ENCODE peak calls at places on chromosomes 3 and 15, in ten cellular contexts. P, M, S, F, X, Y, W, H, K and U are unnamed samples.

GRCh38 chr3:132189601-132190000 is 127.6 kb upstream of the ACP3 start:
- DNase-seq in M (no peak), X (no peak), S (no peak), K (no peak), W (no peak), F (no peak), P (no peak), H (no peak), Y (no peak), U (no peak)

GRCh38 chr15:78000089-78000926 is 77.2 kb downstream of the TBC1D2B start:
- DNase-seq in S (peak), W (peak), K (peak), M (peak), Y (peak), X (peak), F (no peak), P (peak), H (peak), U (peak)

GRCh38 chr15:50051811-50052419 is 67.1 kb downstream of the ATP8B4 start:
- DNase-seq in X (peak), S (peak), Y (peak), W (peak), F (peak), K (peak), P (no peak), M (peak), H (peak), U (peak)

GRCh38 chr3:24830230-24831152 is 335.8 kb upstream of the THRB start:
- DNase-seq in M (no peak), Y (no peak), W (peak), K (peak), P (no peak), X (peak), F (no peak), S (no peak), H (no peak), U (no peak)

GRCh38 chr3:5218815-5219214 is 31.3 kb downstream of the EDEM1 start:
- DNase-seq in W (no peak), K (no peak), P (no peak), Y (peak), F (no peak), X (no peak), S (no peak), H (no peak), M (no peak), U (no peak)

GRCh38 chr3:182327196-182327681 is 466.1 kb upstream of the ATP11B start:
- DNase-seq in F (no peak), S (no peak), M (no peak), H (no peak), Y (no peak), X (no peak), K (no peak), W (peak), P (no peak), U (no peak)

GRCh38 chr3:100151024-100151707 is 36.9 kb upstream of the FILIP1L start:
- DNase-seq in S (no peak), W (no peak), F (no peak), Y (no peak), P (no peak), H (no peak), X (no peak), K (no peak), M (no peak), U (no peak)

GRCh38 chr3:73623996-73624362 is 762 bp downstream of the PDZRN3 start:
- DNase-seq in X (peak), M (no peak), H (no peak), W (peak), K (no peak), Y (peak), S (peak), F (no peak), P (no peak), U (no peak)

GRCh38 chr15:46636220-46636619 is 1001.4 kb downstream of the SQOR start:
- DNase-seq in F (no peak), P (no peak), M (no peak), K (no peak), W (no peak), X (no peak), Y (no peak), S (no peak), H (no peak), U (no peak)

GRCh38 chr3:157263027-157263426 is 103.1 kb upstream of the CCNL1 start:
- DNase-seq in M (no peak), H (no peak), W (no peak), X (no peak), Y (no peak), K (peak), S (no peak), P (no peak), F (no peak), U (no peak)

GRCh38 chr3:164465172-164465571 is 613.1 kb downstream of the SI start:
- DNase-seq in W (no peak), Y (peak), P (no peak), S (no peak), H (no peak), X (no peak), M (no peak), K (no peak), F (no peak), U (no peak)

GRCh38 chr15:91258436-91258779 is 158.4 kb downstream of the SV2B start:
- DNase-seq in W (peak), Y (no peak), F (no peak), S (no peak), H (peak), X (no peak), K (peak), P (no peak), M (peak), U (peak)

GRCh38 chr3:57733790-57734189 is 22.3 kb upstream of the SLMAP start:
- DNase-seq in W (no peak), X (no peak), P (no peak), M (no peak), Y (no peak), H (no peak), S (no peak), F (no peak), K (no peak), U (no peak)

GRCh38 chr3:128663151-128663550 is 12.5 kb upstream of the RPN1 start:
- DNase-seq in F (no peak), H (no peak), P (no peak), M (no peak), X (no peak), Y (no peak), W (no peak), K (no peak), S (no peak), U (no peak)

GRCh38 chr15:69377137-69377536 is 37.0 kb upstream of the KIF23 start:
- DNase-seq in W (no peak), S (no peak), P (no peak), H (no peak), K (no peak), X (no peak), M (no peak), F (no peak), Y (no peak), U (no peak)

GRCh38 chr15:78007965-78008886 is 69.3 kb downstream of the TBC1D2B start:
- DNase-seq in M (no peak), X (no peak), W (no peak), H (no peak), P (no peak), S (peak), F (no peak), K (peak), Y (peak), U (no peak)

GRCh38 chr3:195873971-195874370 is 34.4 kb downstream of the TNK2 start:
- DNase-seq in K (no peak), Y (peak), S (no peak), W (no peak), X (no peak), P (no peak), M (no peak), H (no peak), F (no peak), U (no peak)

GRCh38 chr3:119731545-119732343 is 28.9 kb downstream of the CFAP91 start:
- DNase-seq in H (no peak), X (no peak), Y (peak), P (no peak), S (peak), M (no peak), K (no peak), W (no peak), F (no peak), U (no peak)

GRCh38 chr3:10703875-10704274 is 112.2 kb upstream of the SLC6A11 start:
- DNase-seq in F (no peak), H (no peak), P (no peak), M (peak), Y (peak), W (peak), X (peak), K (peak), S (peak), U (peak)

GRCh38 chr15:56040081-56041035 is 46.9 kb upstream of the NEDD4 start:
- DNase-seq in P (peak), M (no peak), F (peak), X (no peak), S (peak), H (no peak), W (no peak), Y (peak), K (peak), U (peak)

GRCh38 chr3:38031022-38031994 is 1.9 kb upstream of the PLCD1 start:
- DNase-seq in F (peak), X (no peak), W (no peak), M (no peak), K (peak), S (peak), P (peak), Y (peak), H (no peak), U (peak)

GRCh38 chr3:15755780-15756179 is 42.0 kb downstream of the ANKRD28 start:
- DNase-seq in F (no peak), H (no peak), X (no peak), Y (no peak), S (no peak), K (no peak), P (no peak), W (no peak), M (no peak), U (no peak)

GRCh38 chr15:62846805-62847481 is 195.6 kb upstream of the TPM1 start:
- DNase-seq in K (no peak), P (no peak), W (no peak), H (no peak), X (no peak), Y (no peak), S (no peak), M (no peak), F (no peak), U (no peak)

GRCh38 chr15:62847900-62848489 is 194.6 kb upstream of the TPM1 start:
- DNase-seq in Y (peak), W (peak), K (peak), M (peak), H (peak), S (peak), F (no peak), P (peak), X (peak), U (peak)

GRCh38 chr15:62849316-62850129 is 193.0 kb upstream of the TPM1 start:
- DNase-seq in Y (no peak), M (no peak), X (no peak), F (no peak), P (no peak), W (no peak), K (no peak), S (no peak), H (no peak), U (no peak)

GRCh38 chr15:62850318-62850717 is 192.2 kb upstream of the TPM1 start:
- DNase-seq in H (no peak), Y (no peak), P (no peak), M (no peak), S (no peak), X (no peak), F (peak), K (peak), W (no peak), U (no peak)

GRCh38 chr15:62848631-62849050 is 193.9 kb upstream of the TPM1 start:
- DNase-seq in X (no peak), W (no peak), K (no peak), S (peak), Y (peak), H (no peak), M (no peak), P (no peak), F (no peak), U (no peak)
- TF ChIP-seq CTCF in X (no peak), W (no peak), K (no peak), S (peak), Y (peak), H (no peak), M (no peak), P (no peak), F (no peak), U (no peak)

GRCh38 chr3:129890891-129891290 is 2.6 kb downstream of the TMCC1 start:
- DNase-seq in M (no peak), H (no peak), Y (no peak), S (no peak), F (no peak), X (no peak), P (no peak), K (no peak), W (no peak), U (no peak)

GRCh38 chr3:129890125-129890524 is 3.4 kb downstream of the TMCC1 start:
- DNase-seq in P (no peak), S (no peak), H (peak), F (no peak), Y (no peak), M (peak), W (no peak), X (no peak), K (no peak), U (peak)

GRCh38 chr3:129892486-129892856 is 1.0 kb downstream of the TMCC1 start:
- DNase-seq in X (peak), K (peak), S (no peak), H (no peak), W (no peak), M (peak), F (no peak), Y (no peak), P (no peak), U (peak)

GRCh38 chr3:129893616-129894070 is at the start of gene TMCC1:
- DNase-seq in H (peak), S (peak), X (peak), K (peak), W (peak), P (peak), F (peak), Y (peak), M (peak), U (peak)

GRCh38 chr3:129892857-129893615 is 475 bp downstream of the TMCC1 start:
- DNase-seq in K (peak), F (peak), S (no peak), X (peak), P (no peak), Y (peak), H (peak), M (peak), W (peak), U (peak)
- TF ChIP-seq CTCF in K (no peak), F (peak), S (no peak), X (no peak), P (no peak), Y (no peak), H (peak), M (no peak), W (no peak), U (peak)

GRCh38 chr3:45904931-45905330 is 18.6 kb downstream of the CCR9 start:
- DNase-seq in P (no peak), S (no peak), W (no peak), X (no peak), Y (no peak), M (peak), K (no peak), H (no peak), F (no peak), U (no peak)

GRCh38 chr3:45908761-45909160 is 22.4 kb downstream of the CCR9 start:
- DNase-seq in Y (no peak), K (no peak), S (no peak), H (peak), F (no peak), W (no peak), P (no peak), M (no peak), X (no peak), U (no peak)

GRCh38 chr3:45905755-45906154 is 19.4 kb downstream of the CCR9 start:
- DNase-seq in H (no peak), K (no peak), F (no peak), S (no peak), W (no peak), P (no peak), M (no peak), X (no peak), Y (no peak), U (no peak)

GRCh38 chr3:45907769-45908705 is 21.7 kb downstream of the CCR9 start:
- DNase-seq in H (peak), F (no peak), M (no peak), S (peak), W (no peak), Y (peak), P (no peak), X (no peak), K (no peak), U (peak)

DNA sequence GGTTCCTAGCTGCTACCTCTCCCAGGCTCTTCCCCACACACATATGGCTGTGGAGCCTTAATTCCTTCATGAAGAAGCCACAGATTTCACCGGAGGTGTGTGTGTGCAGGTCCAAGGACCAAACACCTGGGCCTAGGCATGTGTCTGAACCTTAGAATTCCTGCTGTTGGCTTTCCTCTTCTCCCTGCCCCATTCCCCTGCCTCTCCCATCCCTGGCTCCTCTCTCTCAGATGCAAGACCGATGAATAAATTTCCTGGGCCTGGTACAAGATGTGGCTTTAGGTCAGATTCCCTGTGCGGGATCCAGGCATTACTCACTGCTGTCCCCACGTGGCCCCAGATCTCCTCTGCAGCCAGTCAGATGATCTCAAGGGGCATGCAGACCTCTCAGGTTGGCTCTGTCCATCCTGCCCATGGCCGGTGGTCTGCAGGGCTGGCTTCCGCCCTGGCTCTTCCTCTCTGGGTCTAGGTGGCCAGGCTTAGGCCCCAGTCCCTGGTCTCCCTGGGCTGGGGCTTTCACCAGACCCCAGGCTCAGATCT is 20.4 kb downstream of the CCR9 start:
- DNase-seq in K (no peak), W (peak), X (no peak), Y (peak), S (peak), M (no peak), P (no peak), H (no peak), F (no peak), U (no peak)
- TF ChIP-seq CTCF in K (peak), W (peak), X (no peak), Y (peak), S (peak), M (peak), P (no peak), H (peak), F (no peak), U (no peak)

GRCh38 chr3:8900065-8900464 is 63.2 kb downstream of the RAD18 start:
- DNase-seq in K (no peak), P (no peak), H (no peak), Y (peak), M (no peak), F (no peak), X (no peak), S (peak), W (no peak), U (no peak)
- TF ChIP-seq CTCF in K (no peak), P (no peak), H (no peak), Y (no peak), M (no peak), F (no peak), X (no peak), S (peak), W (no peak), U (no peak)

GRCh38 chr3:39638286-39638685 is 170.8 kb downstream of the MOBP start:
- DNase-seq in W (no peak), F (no peak), K (no peak), S (no peak), Y (no peak), H (no peak), P (no peak), X (no peak), M (no peak), U (no peak)

GRCh38 chr3:39641210-39641718 is 168.1 kb upstream of the MYRIP start:
- DNase-seq in F (no peak), S (no peak), H (no peak), X (no peak), M (no peak), K (no peak), Y (no peak), W (no peak), P (no peak), U (no peak)

GRCh38 chr3:39639344-39640236 is 169.8 kb upstream of the MYRIP start:
- DNase-seq in F (no peak), Y (peak), S (peak), X (no peak), P (no peak), W (no peak), K (peak), M (no peak), H (no peak), U (peak)

GRCh38 chr3:39637807-39638206 is 170.3 kb downstream of the MOBP start:
- DNase-seq in F (no peak), S (peak), Y (peak), H (no peak), M (no peak), X (no peak), W (no peak), K (peak), P (no peak), U (peak)
- TF ChIP-seq CTCF in F (no peak), S (peak), Y (peak), H (peak), M (no peak), X (no peak), W (no peak), K (no peak), P (no peak), U (no peak)

DNA sequence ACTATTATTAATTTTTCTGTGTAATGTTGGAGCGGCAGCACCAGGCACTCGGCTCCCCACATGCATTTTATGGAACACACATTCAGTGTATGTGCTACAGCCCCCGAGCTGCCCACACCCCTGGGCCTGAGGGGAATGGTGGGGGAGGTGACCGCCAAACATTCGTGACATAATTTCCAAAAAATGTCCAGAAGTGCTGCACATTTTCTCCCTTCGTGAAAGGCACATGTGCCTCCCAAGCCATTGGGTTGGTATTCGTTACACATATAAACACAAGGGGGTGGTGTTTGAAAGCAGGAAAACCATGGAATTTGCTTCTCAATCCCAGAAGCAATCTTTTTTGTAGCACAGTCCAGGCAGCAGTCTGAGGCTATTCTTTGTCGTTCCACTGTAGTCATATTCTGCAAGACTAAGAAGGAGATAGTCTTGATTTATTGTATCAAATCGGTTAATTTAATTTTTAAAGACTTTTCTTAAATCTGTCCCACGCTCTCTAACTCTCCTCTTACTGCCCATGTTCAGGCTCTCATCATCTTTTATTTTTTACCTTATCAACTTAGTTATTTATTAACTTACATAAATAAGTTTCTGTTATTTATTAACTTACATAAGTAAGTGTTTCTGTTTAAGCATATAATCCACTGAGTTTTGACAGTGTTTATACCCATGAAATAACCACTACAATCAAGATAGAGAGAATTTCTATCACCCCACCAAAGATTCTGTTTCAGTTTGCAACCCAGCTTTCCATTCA is 39.2 kb upstream of the POLR2M start:
- DNase-seq in H (no peak), K (peak), P (no peak), Y (peak), M (no peak), S (peak), W (no peak), X (no peak), F (no peak), U (no peak)
- TF ChIP-seq CTCF in H (peak), K (no peak), P (no peak), Y (peak), M (no peak), S (peak), W (no peak), X (peak), F (peak), U (no peak)

GRCh38 chr3:51684971-51685751 is 14.1 kb downstream of the TEX264 start:
- DNase-seq in M (no peak), S (no peak), H (no peak), K (no peak), P (no peak), W (no peak), X (no peak), F (no peak), Y (no peak), U (no peak)
- TF ChIP-seq CTCF in M (no peak), S (no peak), H (no peak), K (no peak), P (no peak), W (no peak), X (no peak), F (no peak), Y (no peak), U (no peak)

GRCh38 chr3:127256138-127256537 is 31.7 kb downstream of the PRR20G start:
- DNase-seq in W (no peak), X (no peak), P (no peak), S (no peak), H (no peak), K (no peak), M (no peak), F (no peak), Y (no peak), U (no peak)

GRCh38 chr3:127255516-127255915 is 32.3 kb downstream of the PRR20G start:
- DNase-seq in S (no peak), X (no peak), H (no peak), K (no peak), M (no peak), Y (no peak), P (no peak), W (no peak), F (no peak), U (no peak)

GRCh38 chr3:127253491-127253890 is 34.4 kb downstream of the PRR20G start:
- DNase-seq in P (no peak), F (no peak), M (no peak), S (no peak), X (no peak), H (no peak), K (no peak), W (no peak), Y (no peak), U (no peak)

GRCh38 chr3:127254001-127254400 is 33.8 kb downstream of the PRR20G start:
- DNase-seq in X (no peak), F (no peak), H (no peak), S (no peak), W (no peak), Y (no peak), P (no peak), K (no peak), M (no peak), U (no peak)

GRCh38 chr3:127254730-127255129 is 33.1 kb downstream of the PRR20G start:
- DNase-seq in H (no peak), Y (no peak), M (peak), W (no peak), S (no peak), F (no peak), P (no peak), X (no peak), K (peak), U (no peak)
- TF ChIP-seq CTCF in H (peak), Y (no peak), M (peak), W (no peak), S (peak), F (no peak), P (no peak), X (no peak), K (peak), U (no peak)

GRCh38 chr15:99409097-99409473 is 156.7 kb upstream of the MEF2A start:
- DNase-seq in P (no peak), X (peak), F (peak), W (peak), Y (peak), K (peak), S (peak), M (peak), H (no peak), U (peak)
- TF ChIP-seq CTCF in P (no peak), X (no peak), F (peak), W (peak), Y (peak), K (peak), S (peak), M (peak), H (peak), U (no peak)